ENCODE peak calls at places on chromosomes 16 and 17, in five cellular contexts. N is GM18507, M is lower leg skin, H is hippocampal formation, Z is C1 segment of cervical spinal cord. G is an unnamed sample.

GRCh38 chr17:69093279-69093789 is 32.6 kb upstream of the ABCA9 start:
- DNase-seq in Z (no peak), M (no peak), H (no peak), N (no peak), G (peak; percentile 72)

GRCh38 chr16:87945351-87946042 is 5.7 kb upstream of the BANP start:
- DNase-seq in M (no peak), Z (peak; percentile 23), N (no peak), H (peak; percentile 80), G (no peak)

GRCh38 chr16:64417711-64418227 is 704.1 kb downstream of the CDH11 start:
- DNase-seq in M (no peak), Z (no peak), H (no peak), N (no peak), G (no peak)

GRCh38 chr16:14562691-14563491 is 67.2 kb downstream of the PARN start:
- DNase-seq in N (no peak), Z (no peak), H (no peak), M (no peak), G (no peak)

GRCh38 chr17:75896360-75897075 is at the start of gene TRIM65:
- DNase-seq in H (peak; percentile 76), Z (peak; percentile 87), N (peak; percentile 79), M (peak; percentile 97), G (peak; percentile 92)

GRCh38 chr16:2692948-2693651 is 10.8 kb downstream of the KCTD5 start:
- DNase-seq in N (no peak), H (peak; percentile 61), M (no peak), Z (peak; percentile 46), G (no peak)

GRCh38 chr16:58503863-58504688 is 4.1 kb downstream of the NDRG4 start:
- DNase-seq in H (no peak), M (peak; percentile 79), Z (no peak), N (no peak), G (no peak)

GRCh38 chr17:63993368-63993990 is 4.7 kb upstream of the PRR29 start:
- DNase-seq in N (no peak), M (peak; percentile 70), H (no peak), Z (no peak), G (no peak)

GRCh38 chr16:11014159-11014558 is 69.8 kb downstream of the CLEC16A start:
- DNase-seq in Z (no peak), M (no peak), H (no peak), N (no peak), G (no peak)

GRCh38 chr17:40554646-40555295 is 10.5 kb downstream of the CCR7 start:
- DNase-seq in Z (no peak), H (no peak), N (no peak), M (peak; percentile 80), G (no peak)

GRCh38 chr17:29570521-29570920 is 2.0 kb downstream of the TP53I13 start:
- DNase-seq in M (peak; percentile 80), Z (no peak), N (no peak), H (no peak), G (no peak)

GRCh38 chr16:57187508-57187854 is 1.4 kb downstream of the RSPRY1 start:
- DNase-seq in M (no peak), N (no peak), H (no peak), Z (no peak), G (no peak)

GRCh38 chr16:66862023-66862520 is 17.9 kb downstream of the CA7 start:
- DNase-seq in Z (no peak), M (no peak), H (no peak), N (no peak), G (no peak)

GRCh38 chr16:66476328-66477027 is 49.4 kb downstream of the BEAN1 start:
- DNase-seq in Z (no peak), M (peak; percentile 72), N (no peak), H (no peak), G (peak; percentile 85)

GRCh38 chr16:85690469-85691064 is 1.8 kb upstream of the GINS2 start:
- DNase-seq in M (no peak), H (no peak), Z (no peak), N (no peak), G (no peak)

GRCh38 chr16:50644730-50645129 is 36.4 kb downstream of the SNX20 start:
- DNase-seq in Z (peak; percentile 12), N (no peak), M (no peak), H (no peak), G (no peak)

GRCh38 chr16:85258616-85259015 is 146.3 kb upstream of the CIBAR2 start:
- DNase-seq in H (no peak), M (no peak), N (no peak), Z (no peak), G (no peak)

GRCh38 chr16:18983565-18984424 is at the start of gene TMC7:
- DNase-seq in N (no peak), M (peak; percentile 91), H (peak; percentile 89), Z (peak; percentile 78), G (peak; percentile 89)

GRCh38 chr16:21302898-21303528 is 24.9 kb upstream of the CRYM start:
- DNase-seq in H (no peak), M (no peak), N (no peak), Z (no peak), G (peak; percentile 33)

GRCh38 chr17:77313831-77314230 is 173.1 kb downstream of the SEC14L1 start:
- DNase-seq in M (peak; percentile 69), Z (no peak), H (no peak), N (no peak), G (no peak)

GRCh38 chr17:858941-859452 is 76.8 kb downstream of the MRM3 start:
- DNase-seq in H (no peak), Z (no peak), N (no peak), M (no peak), G (no peak)

GRCh38 chr16:46894011-46894672 is 10.0 kb downstream of the GPT2 start:
- DNase-seq in H (peak; percentile 57), Z (peak; percentile 56), M (no peak), N (no peak), G (no peak)

GRCh38 chr17:14487068-14487467 is 186.2 kb downstream of the HS3ST3B1 start:
- DNase-seq in Z (no peak), H (no peak), M (no peak), N (no peak), G (no peak)

GRCh38 chr16:3748307-3748706 is 31.0 kb upstream of the TRAP1 start:
- DNase-seq in M (peak; percentile 82), Z (no peak), H (no peak), N (no peak), G (no peak)

GRCh38 chr16:782766-783403 is 5.3 kb downstream of the RPUSD1 start:
- DNase-seq in M (no peak), N (no peak), Z (no peak), H (no peak), G (no peak)

GRCh38 chr17:65074778-65075250 is 18.3 kb upstream of the GNA13 start:
- DNase-seq in H (no peak), Z (no peak), N (no peak), M (no peak), G (peak; percentile 42)

GRCh38 chr16:89017956-89018604 is 41.1 kb upstream of the CBFA2T3 start:
- DNase-seq in N (no peak), M (no peak), H (no peak), Z (no peak), G (no peak)

GRCh38 chr17:57293077-57293476 is 36.8 kb downstream of the MSI2 start:
- DNase-seq in N (no peak), H (no peak), Z (no peak), M (no peak), G (no peak)

GRCh38 chr17:19260958-19261357 is 23.8 kb downstream of the EPN2 start:
- DNase-seq in M (no peak), H (no peak), N (no peak), Z (no peak), G (no peak)

GRCh38 chr17:80006339-80006720 is 29.3 kb downstream of the TBC1D16 start:
- DNase-seq in Z (no peak), M (no peak), H (no peak), N (no peak), G (no peak)

GRCh38 chr17:7667616-7668406 is 17.1 kb downstream of the ATP1B2 start:
- DNase-seq in M (no peak), H (peak; percentile 45), Z (no peak), N (no peak), G (no peak)

GRCh38 chr17:78351449-78352006 is 8.3 kb downstream of the SOCS3 start:
- DNase-seq in M (peak; percentile 99), Z (peak; percentile 80), N (no peak), H (peak; percentile 80), G (no peak)

GRCh38 chr16:4754865-4755264 is 12.1 kb downstream of the ZNF500 start:
- DNase-seq in Z (no peak), M (no peak), N (no peak), H (no peak), G (no peak)

GRCh38 chr16:471353-472198 is 46.1 kb downstream of the RAB11FIP3 start:
- DNase-seq in N (no peak), M (no peak), H (peak; percentile 94), Z (peak; percentile 78), G (no peak)

GRCh38 chr17:76515291-76515949 is 14.2 kb upstream of the RHBDF2 start:
- DNase-seq in H (no peak), Z (no peak), N (no peak), M (peak; percentile 97), G (no peak)

GRCh38 chr17:61997649-61998048 is 67.4 kb downstream of the MED13 start:
- DNase-seq in Z (no peak), M (no peak), N (no peak), H (no peak), G (no peak)

GRCh38 chr16:85172465-85173071 is 60.3 kb upstream of the CIBAR2 start:
- DNase-seq in N (no peak), H (no peak), Z (no peak), M (peak; percentile 92), G (peak; percentile 53)

GRCh38 chr17:40122466-40122943 is 734 bp downstream of the MSL1 start:
- DNase-seq in N (no peak), M (peak; percentile 84), H (no peak), Z (no peak), G (peak; percentile 55)

GRCh38 chr17:65783845-65784334 is 222.4 kb upstream of the AXIN2 start:
- DNase-seq in N (no peak), M (no peak), Z (no peak), H (no peak), G (no peak)

GRCh38 chr17:57045868-57046671 is 39.0 kb upstream of the AKAP1 start:
- DNase-seq in H (no peak), N (peak; percentile 47), M (no peak), Z (no peak), G (no peak)